ENCODE peak calls at places on chromosome 12, in nine cellular contexts. Z is HepG2; Q is AG04450; G is stimulated activated CD4-positive, alpha-beta T cell treated with anti-CD3 and anti-CD28 coated beads, Interleukin-2, amount 100 ng/mL, for 24 hours; C is foreskin fibroblast; X is glomerular endothelial cell; J is A172; S is skeletal muscle cell; U is fibroblast of mammary gland. R is an unnamed sample.

GRCh38 chr12:116011217-116011616 is 266.3 kb downstream of the MED13L start:
- DNase-seq in U (no peak), G (no peak), S (no peak), J (no peak), Q (no peak), Z (no peak), X (no peak), C (no peak), R (no peak)

GRCh38 chr12:122111070-122111750 is 32.7 kb downstream of the MLXIP start:
- DNase-seq in J (no peak), U (no peak), G (no peak), C (no peak), Q (no peak), S (no peak), Z (no peak), X (no peak), R (peak; percentile 26)

GRCh38 chr12:52323416-52324067 is 2.3 kb upstream of the KRT83 start:
- DNase-seq in J (no peak), Q (no peak), Z (no peak), X (no peak), G (no peak), S (no peak), C (no peak), U (no peak), R (no peak)

GRCh38 chr12:99192489-99192888 is 455.1 kb upstream of the GARIN6 start:
- DNase-seq in C (no peak), Q (no peak), X (no peak), U (no peak), Z (no peak), S (no peak), G (no peak), J (no peak), R (no peak)

GRCh38 chr12:132591107-132591935 is 19.1 kb downstream of the LRCOL1 start:
- DNase-seq in Z (no peak), X (no peak), C (no peak), G (no peak), Q (no peak), J (no peak), S (no peak), U (no peak), R (no peak)

GRCh38 chr12:121657305-121658008 is 12.0 kb downstream of the MORN3 start:
- DNase-seq in U (no peak), J (no peak), S (no peak), X (no peak), C (no peak), Z (no peak), Q (no peak), G (no peak), R (no peak)

GRCh38 chr12:46831335-46832083 is 5.7 kb upstream of the SLC38A4 start:
- DNase-seq in X (no peak), C (peak; percentile 53), J (no peak), G (no peak), Q (no peak), S (no peak), Z (no peak), U (no peak), R (no peak)

GRCh38 chr12:98127854-98128253 is 387.5 kb upstream of the TMPO start:
- DNase-seq in Z (no peak), G (no peak), U (no peak), J (no peak), Q (no peak), C (no peak), S (no peak), X (no peak), R (no peak)

GRCh38 chr12:38385492-38385864 is 68.9 kb downstream of the ALG10B start:
- DNase-seq in U (no peak), C (no peak), J (no peak), Z (no peak), Q (no peak), X (no peak), G (no peak), S (no peak), R (peak; percentile 27)

GRCh38 chr12:14981049-14981448 is 8.2 kb downstream of the PDE6H start:
- DNase-seq in Z (no peak), U (no peak), G (no peak), J (no peak), C (no peak), Q (no peak), X (no peak), S (no peak), R (no peak)

GRCh38 chr12:31005944-31006361 is 67.7 kb upstream of the DDX11 start:
- DNase-seq in Q (no peak), X (no peak), G (no peak), S (peak; percentile 40), U (peak; percentile 51), Z (no peak), C (peak; percentile 37), J (peak; percentile 96), R (peak; percentile 85)

GRCh38 chr12:988616-989015 is 2.4 kb upstream of the ERC1 start:
- DNase-seq in S (no peak), X (no peak), U (peak; percentile 11), Z (no peak), Q (no peak), C (peak; percentile 48), G (no peak), J (no peak), R (peak; percentile 64)

GRCh38 chr12:12686925-12687324 is 9.1 kb downstream of the GPR19 start:
- DNase-seq in J (no peak), S (no peak), X (no peak), G (no peak), U (peak; percentile 67), C (peak; percentile 52), Z (no peak), Q (no peak), R (peak; percentile 50)